ENCODE peak calls at places on chromosomes 13 and 19, in seven cellular contexts. One of them, this sample, is unnamed.

GRCh38 chr19:16301999-16302694 is 22.5 kb upstream of the KLF2 start:
- DNase-seq in endodermal cell: no peak
- DNase-seq in DMS79 treated with DMSO at 0.1 percent for 48 hours: no peak
- DNase-seq in EH: peak; percentile 35
- DNase-seq in NCI-H2081: no peak
- DNase-seq in AG08396: no peak
- DNase-seq in foreskin keratinocyte: no peak
- DNase-seq in this sample: no peak

GRCh38 chr13:29418026-29418425 is 177.5 kb downstream of the SLC7A1 start:
- DNase-seq in endodermal cell: no peak
- DNase-seq in DMS79 treated with DMSO at 0.1 percent for 48 hours: no peak
- DNase-seq in EH: no peak
- DNase-seq in NCI-H2081: no peak
- DNase-seq in AG08396: no peak
- DNase-seq in foreskin keratinocyte: no peak
- DNase-seq in this sample: no peak

GRCh38 chr19:47229674-47230121 is 1.3 kb downstream of the BBC3 start:
- DNase-seq in endodermal cell: peak; percentile 73
- DNase-seq in DMS79 treated with DMSO at 0.1 percent for 48 hours: peak; percentile 4
- DNase-seq in EH: peak; percentile 30
- DNase-seq in NCI-H2081: no peak
- DNase-seq in AG08396: no peak
- DNase-seq in foreskin keratinocyte: no peak
- DNase-seq in this sample: no peak

GRCh38 chr13:100515410-100515800 is 73.2 kb downstream of the GGACT start:
- DNase-seq in endodermal cell: peak; percentile 53
- DNase-seq in DMS79 treated with DMSO at 0.1 percent for 48 hours: no peak
- DNase-seq in EH: no peak
- DNase-seq in NCI-H2081: no peak
- DNase-seq in AG08396: no peak
- DNase-seq in foreskin keratinocyte: no peak
- DNase-seq in this sample: no peak

GRCh38 chr13:40668335-40668734 is 1.9 kb upstream of the FOXO1 start:
- DNase-seq in endodermal cell: peak; percentile 73
- DNase-seq in DMS79 treated with DMSO at 0.1 percent for 48 hours: no peak
- DNase-seq in EH: no peak
- DNase-seq in NCI-H2081: no peak
- DNase-seq in AG08396: no peak
- DNase-seq in foreskin keratinocyte: no peak
- DNase-seq in this sample: no peak

GRCh38 chr19:18208098-18208951 is 4.5 kb upstream of the RAB3A start:
- DNase-seq in endodermal cell: peak; percentile 87
- DNase-seq in DMS79 treated with DMSO at 0.1 percent for 48 hours: peak; percentile 6
- DNase-seq in EH: peak; percentile 91
- DNase-seq in NCI-H2081: no peak
- DNase-seq in AG08396: peak; percentile 89
- DNase-seq in foreskin keratinocyte: no peak
- DNase-seq in this sample: no peak

GRCh38 chr13:107838592-107839161 is 376.7 kb downstream of the LIG4 start:
- DNase-seq in endodermal cell: peak; percentile 67
- DNase-seq in DMS79 treated with DMSO at 0.1 percent for 48 hours: peak; percentile 59
- DNase-seq in EH: no peak
- DNase-seq in NCI-H2081: peak; percentile 74
- DNase-seq in AG08396: no peak
- DNase-seq in foreskin keratinocyte: no peak
- DNase-seq in this sample: no peak

GRCh38 chr13:101660711-101661110 is 208.2 kb downstream of the ITGBL1 start:
- DNase-seq in endodermal cell: no peak
- DNase-seq in DMS79 treated with DMSO at 0.1 percent for 48 hours: no peak
- DNase-seq in EH: no peak
- DNase-seq in NCI-H2081: no peak
- DNase-seq in AG08396: no peak
- DNase-seq in foreskin keratinocyte: no peak
- DNase-seq in this sample: no peak

GRCh38 chr13:63307239-63307638 is 1891.6 kb upstream of the PCDH20 start:
- DNase-seq in endodermal cell: no peak
- DNase-seq in DMS79 treated with DMSO at 0.1 percent for 48 hours: no peak
- DNase-seq in EH: no peak
- DNase-seq in NCI-H2081: peak; percentile 47
- DNase-seq in AG08396: no peak
- DNase-seq in foreskin keratinocyte: peak; percentile 18
- DNase-seq in this sample: no peak

GRCh38 chr13:19681517-19681916 is 48.1 kb downstream of the MPHOSPH8 start:
- DNase-seq in endodermal cell: peak; percentile 63
- DNase-seq in DMS79 treated with DMSO at 0.1 percent for 48 hours: no peak
- DNase-seq in EH: no peak
- DNase-seq in NCI-H2081: no peak
- DNase-seq in AG08396: no peak
- DNase-seq in foreskin keratinocyte: no peak
- DNase-seq in this sample: no peak

GRCh38 chr13:107641574-107641973 is 573.8 kb downstream of the LIG4 start:
- DNase-seq in endodermal cell: no peak
- DNase-seq in DMS79 treated with DMSO at 0.1 percent for 48 hours: no peak
- DNase-seq in EH: no peak
- DNase-seq in NCI-H2081: peak; percentile 49
- DNase-seq in AG08396: no peak
- DNase-seq in foreskin keratinocyte: no peak
- DNase-seq in this sample: no peak

GRCh38 chr19:50922316-50922853 is 11.2 kb upstream of the KLK4 start:
- DNase-seq in endodermal cell: peak; percentile 95
- DNase-seq in DMS79 treated with DMSO at 0.1 percent for 48 hours: peak; percentile 66
- DNase-seq in EH: peak; percentile 70
- DNase-seq in NCI-H2081: peak; percentile 84
- DNase-seq in AG08396: peak; percentile 85
- DNase-seq in foreskin keratinocyte: no peak
- DNase-seq in this sample: peak; percentile 77

GRCh38 chr13:66405908-66406802 is 824.0 kb downstream of the PCDH9 start:
- DNase-seq in endodermal cell: no peak
- DNase-seq in DMS79 treated with DMSO at 0.1 percent for 48 hours: no peak
- DNase-seq in EH: peak; percentile 79
- DNase-seq in NCI-H2081: no peak
- DNase-seq in AG08396: no peak
- DNase-seq in foreskin keratinocyte: peak; percentile 77
- DNase-seq in this sample: no peak

GRCh38 chr19:4447327-4448146 is 10.1 kb downstream of the UBXN6 start:
- DNase-seq in endodermal cell: peak; percentile 50
- DNase-seq in DMS79 treated with DMSO at 0.1 percent for 48 hours: no peak
- DNase-seq in EH: no peak
- DNase-seq in NCI-H2081: no peak
- DNase-seq in AG08396: no peak
- DNase-seq in foreskin keratinocyte: no peak
- DNase-seq in this sample: no peak

GRCh38 chr19:3528539-3529211 is 10.3 kb upstream of the TEKTIP1 start:
- DNase-seq in endodermal cell: no peak
- DNase-seq in DMS79 treated with DMSO at 0.1 percent for 48 hours: no peak
- DNase-seq in EH: no peak
- DNase-seq in NCI-H2081: no peak
- DNase-seq in AG08396: no peak
- DNase-seq in foreskin keratinocyte: no peak
- DNase-seq in this sample: no peak

GRCh38 chr19:21158523-21159135 is 16.8 kb downstream of the ZNF431 start:
- DNase-seq in endodermal cell: no peak
- DNase-seq in DMS79 treated with DMSO at 0.1 percent for 48 hours: no peak
- DNase-seq in EH: peak; percentile 62
- DNase-seq in NCI-H2081: no peak
- DNase-seq in AG08396: no peak
- DNase-seq in foreskin keratinocyte: peak; percentile 19
- DNase-seq in this sample: no peak

GRCh38 chr19:10001899-10002298 is 8.4 kb downstream of the COL5A3 start:
- DNase-seq in endodermal cell: peak; percentile 85
- DNase-seq in DMS79 treated with DMSO at 0.1 percent for 48 hours: no peak
- DNase-seq in EH: peak; percentile 45
- DNase-seq in NCI-H2081: no peak
- DNase-seq in AG08396: peak; percentile 50
- DNase-seq in foreskin keratinocyte: no peak
- DNase-seq in this sample: no peak

GRCh38 chr13:30463820-30464495 is 1.8 kb downstream of the HMGB1 start:
- DNase-seq in endodermal cell: peak; percentile 65
- DNase-seq in DMS79 treated with DMSO at 0.1 percent for 48 hours: no peak
- DNase-seq in EH: peak; percentile 75
- DNase-seq in NCI-H2081: peak; percentile 35
- DNase-seq in AG08396: peak; percentile 49
- DNase-seq in foreskin keratinocyte: peak; percentile 19
- DNase-seq in this sample: peak; percentile 6

GRCh38 chr13:51638497-51638871 is 54.2 kb downstream of the WDFY2 start:
- DNase-seq in endodermal cell: no peak
- DNase-seq in DMS79 treated with DMSO at 0.1 percent for 48 hours: no peak
- DNase-seq in EH: peak; percentile 72
- DNase-seq in NCI-H2081: no peak
- DNase-seq in AG08396: no peak
- DNase-seq in foreskin keratinocyte: no peak
- DNase-seq in this sample: no peak

GRCh38 chr13:28447989-28448388 is 46.9 kb downstream of the FLT1 start:
- DNase-seq in endodermal cell: no peak
- DNase-seq in DMS79 treated with DMSO at 0.1 percent for 48 hours: no peak
- DNase-seq in EH: no peak
- DNase-seq in NCI-H2081: no peak
- DNase-seq in AG08396: no peak
- DNase-seq in foreskin keratinocyte: no peak
- DNase-seq in this sample: no peak

GRCh38 chr13:57138988-57139387 is 1.7 kb upstream of the PRR20A start:
- DNase-seq in endodermal cell: no peak
- DNase-seq in DMS79 treated with DMSO at 0.1 percent for 48 hours: no peak
- DNase-seq in EH: no peak
- DNase-seq in NCI-H2081: no peak
- DNase-seq in AG08396: no peak
- DNase-seq in foreskin keratinocyte: no peak
- DNase-seq in this sample: no peak

GRCh38 chr13:34412817-34413365 is 529.2 kb upstream of the NBEA start:
- DNase-seq in endodermal cell: no peak
- DNase-seq in DMS79 treated with DMSO at 0.1 percent for 48 hours: no peak
- DNase-seq in EH: peak; percentile 53
- DNase-seq in NCI-H2081: no peak
- DNase-seq in AG08396: no peak
- DNase-seq in foreskin keratinocyte: no peak
- DNase-seq in this sample: no peak

GRCh38 chr19:11479470-11480080 is 1.3 kb downstream of the ELAVL3 start:
- DNase-seq in endodermal cell: peak; percentile 95
- DNase-seq in DMS79 treated with DMSO at 0.1 percent for 48 hours: peak; percentile 65
- DNase-seq in EH: no peak
- DNase-seq in NCI-H2081: peak; percentile 81
- DNase-seq in AG08396: peak; percentile 60
- DNase-seq in foreskin keratinocyte: no peak
- DNase-seq in this sample: no peak

GRCh38 chr19:51125421-51126075 is 842 bp downstream of the SIGLEC9 start:
- DNase-seq in endodermal cell: peak; percentile 32
- DNase-seq in DMS79 treated with DMSO at 0.1 percent for 48 hours: no peak
- DNase-seq in EH: no peak
- DNase-seq in NCI-H2081: no peak
- DNase-seq in AG08396: no peak
- DNase-seq in foreskin keratinocyte: no peak
- DNase-seq in this sample: no peak

GRCh38 chr13:99371956-99372355 is 64.8 kb upstream of the GPR183 start:
- DNase-seq in endodermal cell: peak; percentile 38
- DNase-seq in DMS79 treated with DMSO at 0.1 percent for 48 hours: no peak
- DNase-seq in EH: no peak
- DNase-seq in NCI-H2081: no peak
- DNase-seq in AG08396: no peak
- DNase-seq in foreskin keratinocyte: no peak
- DNase-seq in this sample: no peak

GRCh38 chr19:38243279-38243673 is 12.9 kb downstream of the PPP1R14A start:
- DNase-seq in endodermal cell: no peak
- DNase-seq in DMS79 treated with DMSO at 0.1 percent for 48 hours: no peak
- DNase-seq in EH: no peak
- DNase-seq in NCI-H2081: no peak
- DNase-seq in AG08396: no peak
- DNase-seq in foreskin keratinocyte: no peak
- DNase-seq in this sample: no peak

GRCh38 chr19:8321760-8322637 is 703 bp downstream of the RPS28 start:
- DNase-seq in endodermal cell: no peak
- DNase-seq in DMS79 treated with DMSO at 0.1 percent for 48 hours: no peak
- DNase-seq in EH: no peak
- DNase-seq in NCI-H2081: no peak
- DNase-seq in AG08396: no peak
- DNase-seq in foreskin keratinocyte: no peak
- DNase-seq in this sample: no peak

GRCh38 chr19:1269065-1269477 is at the start of gene CIRBP:
- DNase-seq in endodermal cell: peak; percentile 100
- DNase-seq in DMS79 treated with DMSO at 0.1 percent for 48 hours: peak; percentile 91
- DNase-seq in EH: peak; percentile 99
- DNase-seq in NCI-H2081: peak; percentile 97
- DNase-seq in AG08396: peak; percentile 99
- DNase-seq in foreskin keratinocyte: peak; percentile 88
- DNase-seq in this sample: peak; percentile 93

GRCh38 chr13:32581177-32581786 is 5.0 kb upstream of the PDS5B start:
- DNase-seq in endodermal cell: no peak
- DNase-seq in DMS79 treated with DMSO at 0.1 percent for 48 hours: peak; percentile 22
- DNase-seq in EH: peak; percentile 43
- DNase-seq in NCI-H2081: peak; percentile 37
- DNase-seq in AG08396: no peak
- DNase-seq in foreskin keratinocyte: no peak
- DNase-seq in this sample: no peak

GRCh38 chr13:24606486-24607170 is 73.6 kb upstream of the ATP12A start:
- DNase-seq in endodermal cell: no peak
- DNase-seq in DMS79 treated with DMSO at 0.1 percent for 48 hours: no peak
- DNase-seq in EH: no peak
- DNase-seq in NCI-H2081: no peak
- DNase-seq in AG08396: no peak
- DNase-seq in foreskin keratinocyte: no peak
- DNase-seq in this sample: no peak

GRCh38 chr13:43238341-43239083 is 215.1 kb downstream of the DNAJC15 start:
- DNase-seq in endodermal cell: no peak
- DNase-seq in DMS79 treated with DMSO at 0.1 percent for 48 hours: no peak
- DNase-seq in EH: no peak
- DNase-seq in NCI-H2081: no peak
- DNase-seq in AG08396: no peak
- DNase-seq in foreskin keratinocyte: no peak
- DNase-seq in this sample: no peak

GRCh38 chr19:28443361-28443760 is 769.6 kb downstream of the UQCRFS1 start:
- DNase-seq in endodermal cell: no peak
- DNase-seq in DMS79 treated with DMSO at 0.1 percent for 48 hours: no peak
- DNase-seq in EH: no peak
- DNase-seq in NCI-H2081: no peak
- DNase-seq in AG08396: no peak
- DNase-seq in foreskin keratinocyte: no peak
- DNase-seq in this sample: no peak

This sample was measured in NCI-H1930.